ENCODE peak calls at places on chromosomes 1 and 21, in four cellular contexts. One of them, this sample, is unnamed. For H3K9me3, the result is how much of the 10 kb centered on the place peaks cover.

GRCh38 chr1:57470028-57470427 is 46.2 kb upstream of the DAB1 start:
- DNase-seq in colonic mucosa: no peak
- DNase-seq in adipocyte: peak
- DNase-seq in SJSA1: peak
- DNase-seq in this sample: no peak

GRCh38 chr1:198693321-198693720 is 54.5 kb downstream of the PTPRC start:
- DNase-seq in adipocyte: no peak
- DNase-seq in SJSA1: no peak
- DNase-seq in colonic mucosa: no peak
- DNase-seq in this sample: no peak

GRCh38 chr1:14571810-14572767 is 26.4 kb upstream of the KAZN start:
- DNase-seq in SJSA1: no peak
- DNase-seq in adipocyte: no peak
- DNase-seq in colonic mucosa: no peak
- DNase-seq in this sample: no peak

GRCh38 chr1:81305997-81306452 is 494.7 kb upstream of the ADGRL2 start:
- DNase-seq in SJSA1: peak
- DNase-seq in colonic mucosa: peak
- DNase-seq in adipocyte: peak
- DNase-seq in this sample: no peak

GRCh38 chr1:2561898-2562895 is 6.0 kb downstream of the TNFRSF14 start:
- DNase-seq in SJSA1: no peak
- DNase-seq in adipocyte: no peak
- DNase-seq in colonic mucosa: no peak
- DNase-seq in this sample: no peak

GRCh38 chr1:90580176-90580575 is 136.9 kb downstream of the BARHL2 start:
- DNase-seq in adipocyte: no peak
- DNase-seq in colonic mucosa: peak
- DNase-seq in SJSA1: no peak
- DNase-seq in this sample: no peak

GRCh38 chr1:178684542-178685000 is 40.5 kb upstream of the RALGPS2 start:
- DNase-seq in adipocyte: peak
- DNase-seq in colonic mucosa: no peak
- DNase-seq in SJSA1: peak
- DNase-seq in this sample: no peak

GRCh38 chr1:145961425-145962156 is 2.8 kb downstream of the ANKRD34A start:
- DNase-seq in adipocyte: peak
- DNase-seq in colonic mucosa: peak
- DNase-seq in SJSA1: no peak
- DNase-seq in this sample: no peak

GRCh38 chr1:64469614-64469976 is 334 bp upstream of the CACHD1 start:
- DNase-seq in adipocyte: peak
- DNase-seq in colonic mucosa: no peak
- DNase-seq in SJSA1: no peak
- DNase-seq in this sample: no peak

GRCh38 chr1:226201029-226201593 is 14.6 kb upstream of the ACBD3 start:
- DNase-seq in adipocyte: no peak
- DNase-seq in colonic mucosa: no peak
- DNase-seq in SJSA1: no peak
- DNase-seq in this sample: no peak

GRCh38 chr1:196454792-196455191 is 153.4 kb downstream of the KCNT2 start:
- DNase-seq in adipocyte: no peak
- DNase-seq in SJSA1: no peak
- DNase-seq in colonic mucosa: no peak
- DNase-seq in this sample: no peak

GRCh38 chr1:238485062-238485905 is 594.6 kb upstream of the ZP4 start:
- DNase-seq in adipocyte: peak
- DNase-seq in SJSA1: peak
- DNase-seq in colonic mucosa: no peak
- DNase-seq in this sample: no peak

DNA sequence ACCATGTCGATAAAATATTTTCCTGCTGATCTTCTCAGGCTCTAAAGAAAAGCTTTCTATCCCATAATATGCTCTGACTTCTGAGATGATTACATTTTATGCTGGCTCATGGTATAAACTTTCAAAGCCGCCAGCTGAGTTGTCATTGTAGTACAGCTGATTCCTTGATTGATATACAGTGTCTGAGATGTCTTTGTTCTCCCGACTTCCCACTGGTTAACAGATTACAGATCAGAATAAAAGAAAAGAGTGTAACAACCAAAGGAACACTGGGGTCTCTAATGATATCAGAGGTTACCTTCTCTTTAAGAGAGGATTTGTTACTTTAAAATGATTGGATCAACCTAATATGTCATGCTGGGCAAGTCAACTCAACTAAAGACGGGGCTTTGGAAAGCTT is 485.4 kb upstream of the LRRC7 start:
- DNase-seq in colonic mucosa: no peak
- DNase-seq in adipocyte: no peak
- DNase-seq in SJSA1: no peak
- DNase-seq in this sample: no peak
- H3K9me3 ChIP-seq in colonic mucosa: under half
- H3K9me3 ChIP-seq in adipocyte: under half
- H3K9me3 ChIP-seq in SJSA1: under half
- H3K9me3 ChIP-seq in this sample: under half

GRCh38 chr1:71339238-71339637 is 258.4 kb upstream of the ZRANB2 start:
- DNase-seq in colonic mucosa: no peak
- DNase-seq in SJSA1: no peak
- DNase-seq in adipocyte: no peak
- DNase-seq in this sample: no peak
- H3K9me3 ChIP-seq in colonic mucosa: under half
- H3K9me3 ChIP-seq in SJSA1: under half
- H3K9me3 ChIP-seq in adipocyte: under half
- H3K9me3 ChIP-seq in this sample: under half

GRCh38 chr1:174314433-174314832 is 133.3 kb upstream of the GPR52 start:
- DNase-seq in colonic mucosa: no peak
- DNase-seq in adipocyte: no peak
- DNase-seq in SJSA1: no peak
- DNase-seq in this sample: no peak
- H3K9me3 ChIP-seq in colonic mucosa: under half
- H3K9me3 ChIP-seq in adipocyte: under half
- H3K9me3 ChIP-seq in SJSA1: under half
- H3K9me3 ChIP-seq in this sample: under half

GRCh38 chr21:15908187-15908586 is 178.4 kb downstream of the USP25 start:
- DNase-seq in SJSA1: no peak
- DNase-seq in colonic mucosa: no peak
- DNase-seq in adipocyte: peak
- DNase-seq in this sample: no peak

DNA sequence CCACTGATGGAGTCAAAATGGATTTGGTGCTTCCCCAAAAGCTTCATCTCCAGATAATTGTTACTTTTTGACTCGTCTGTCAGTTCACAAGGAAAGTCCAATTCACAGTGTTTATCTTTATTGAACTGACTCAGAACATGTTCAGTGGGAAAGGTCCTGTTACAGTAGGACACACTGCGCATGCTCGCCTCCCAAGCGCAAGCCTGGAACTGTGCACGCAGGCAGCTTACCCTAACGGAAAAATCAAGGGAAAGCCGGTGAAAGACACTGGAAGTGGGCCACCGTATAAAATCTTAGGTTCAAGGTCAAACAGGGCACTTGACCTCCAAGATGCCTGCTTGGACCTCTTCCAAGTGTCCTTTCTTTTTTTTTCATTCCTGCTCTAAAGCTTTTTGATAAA is 174.6 kb downstream of the USP25 start:
- DNase-seq in adipocyte: no peak
- DNase-seq in SJSA1: no peak
- DNase-seq in colonic mucosa: no peak
- DNase-seq in this sample: no peak
- H3K9me3 ChIP-seq in adipocyte: under half
- H3K9me3 ChIP-seq in SJSA1: under half
- H3K9me3 ChIP-seq in colonic mucosa: under half
- H3K9me3 ChIP-seq in this sample: under half

This sample was measured in T-helper 17 cell.